ENCODE peak calls at places on chromosome 12, in six cellular contexts. One of them, this sample, is unnamed.

GRCh38 chr12:68617160-68617926 is 6.6 kb downstream of the RAP1B start:
- DNase-seq in HL-60: no peak
- DNase-seq in SK-N-SH: no peak
- DNase-seq in sigmoid colon: no peak
- DNase-seq in upper lobe of left lung: no peak
- DNase-seq in HCT116: no peak
- DNase-seq in this sample: no peak

GRCh38 chr12:65466906-65467305 is 188.4 kb downstream of the MSRB3 start:
- DNase-seq in upper lobe of left lung: no peak
- DNase-seq in HL-60: no peak
- DNase-seq in HCT116: no peak
- DNase-seq in SK-N-SH: no peak
- DNase-seq in sigmoid colon: no peak
- DNase-seq in this sample: no peak

GRCh38 chr12:27220057-27220987 is 23.8 kb upstream of the STK38L start:
- DNase-seq in HL-60: no peak
- DNase-seq in upper lobe of left lung: no peak
- DNase-seq in HCT116: no peak
- DNase-seq in sigmoid colon: no peak
- DNase-seq in SK-N-SH: no peak
- DNase-seq in this sample: no peak

GRCh38 chr12:104684884-104685283 is 228.1 kb downstream of the CHST11 start:
- DNase-seq in HCT116: no peak
- DNase-seq in sigmoid colon: no peak
- DNase-seq in upper lobe of left lung: no peak
- DNase-seq in SK-N-SH: no peak
- DNase-seq in HL-60: no peak
- DNase-seq in this sample: no peak

GRCh38 chr12:82099216-82099615 is 259.0 kb downstream of the CCDC59 start:
- DNase-seq in SK-N-SH: no peak
- DNase-seq in sigmoid colon: no peak
- DNase-seq in upper lobe of left lung: no peak
- DNase-seq in HL-60: no peak
- DNase-seq in HCT116: no peak
- DNase-seq in this sample: no peak

GRCh38 chr12:795305-795704 is 42.9 kb downstream of the WNK1 start:
- DNase-seq in HCT116: no peak
- DNase-seq in upper lobe of left lung: no peak
- DNase-seq in SK-N-SH: no peak
- DNase-seq in HL-60: no peak
- DNase-seq in sigmoid colon: no peak
- DNase-seq in this sample: no peak

GRCh38 chr12:109760031-109760929 is 46.7 kb downstream of the FAM222A start:
- DNase-seq in HL-60: peak; percentile 39
- DNase-seq in HCT116: no peak
- DNase-seq in upper lobe of left lung: peak; percentile 90
- DNase-seq in SK-N-SH: peak; percentile 22
- DNase-seq in sigmoid colon: peak; percentile 70
- DNase-seq in this sample: peak; percentile 61

GRCh38 chr12:107775093-107775721 is 703 bp downstream of the ASCL4 start:
- DNase-seq in sigmoid colon: no peak
- DNase-seq in HL-60: no peak
- DNase-seq in upper lobe of left lung: no peak
- DNase-seq in SK-N-SH: peak; percentile 85
- DNase-seq in HCT116: no peak
- DNase-seq in this sample: no peak

GRCh38 chr12:24198936-24199644 is 249.6 kb upstream of the SOX5 start:
- DNase-seq in HCT116: no peak
- DNase-seq in SK-N-SH: no peak
- DNase-seq in upper lobe of left lung: no peak
- DNase-seq in sigmoid colon: no peak
- DNase-seq in HL-60: no peak
- DNase-seq in this sample: no peak

GRCh38 chr12:110763578-110763977 is 20.9 kb upstream of the PPP1CC start:
- DNase-seq in HL-60: no peak
- DNase-seq in upper lobe of left lung: no peak
- DNase-seq in sigmoid colon: no peak
- DNase-seq in HCT116: no peak
- DNase-seq in SK-N-SH: no peak
- DNase-seq in this sample: no peak

GRCh38 chr12:120851444-120851843 is 52.7 kb downstream of the SPPL3 start:
- DNase-seq in upper lobe of left lung: no peak
- DNase-seq in SK-N-SH: no peak
- DNase-seq in HCT116: no peak
- DNase-seq in HL-60: no peak
- DNase-seq in sigmoid colon: no peak
- DNase-seq in this sample: no peak

GRCh38 chr12:48985475-48985897 is 7.4 kb downstream of the WNT1 start:
- DNase-seq in HCT116: no peak
- DNase-seq in SK-N-SH: no peak
- DNase-seq in sigmoid colon: no peak
- DNase-seq in upper lobe of left lung: no peak
- DNase-seq in HL-60: no peak
- DNase-seq in this sample: no peak
- H3K27me3 ChIP-seq in HCT116: peaks cover 8% of the 10 kb centered on the region
- H3K27me3 ChIP-seq in SK-N-SH: peaks cover 58% of the 10 kb centered on the region
- H3K27me3 ChIP-seq in sigmoid colon: peaks cover 89% of the 10 kb centered on the region
- H3K27me3 ChIP-seq in upper lobe of left lung: peaks cover 6% of the 10 kb centered on the region
- H3K27me3 ChIP-seq in HL-60: peaks cover 45% of the 10 kb centered on the region
- H3K27me3 ChIP-seq in this sample: peaks cover 68% of the 10 kb centered on the region

GRCh38 chr12:45309826-45310626 is 94.1 kb downstream of the ANO6 start:
- DNase-seq in HCT116: no peak
- DNase-seq in upper lobe of left lung: no peak
- DNase-seq in HL-60: no peak
- DNase-seq in SK-N-SH: no peak
- DNase-seq in sigmoid colon: no peak
- DNase-seq in this sample: no peak
- H3K27ac ChIP-seq in HCT116: no peak overlapping the region
- H3K27ac ChIP-seq in upper lobe of left lung: peak overlapping the region; percentile 3
- H3K27ac ChIP-seq in HL-60: no peak overlapping the region
- H3K27ac ChIP-seq in SK-N-SH: peak overlapping the region; percentile 88
- H3K27ac ChIP-seq in sigmoid colon: peak overlapping the region; percentile 47
- H3K27ac ChIP-seq in this sample: peak overlapping the region; percentile 71

DNA sequence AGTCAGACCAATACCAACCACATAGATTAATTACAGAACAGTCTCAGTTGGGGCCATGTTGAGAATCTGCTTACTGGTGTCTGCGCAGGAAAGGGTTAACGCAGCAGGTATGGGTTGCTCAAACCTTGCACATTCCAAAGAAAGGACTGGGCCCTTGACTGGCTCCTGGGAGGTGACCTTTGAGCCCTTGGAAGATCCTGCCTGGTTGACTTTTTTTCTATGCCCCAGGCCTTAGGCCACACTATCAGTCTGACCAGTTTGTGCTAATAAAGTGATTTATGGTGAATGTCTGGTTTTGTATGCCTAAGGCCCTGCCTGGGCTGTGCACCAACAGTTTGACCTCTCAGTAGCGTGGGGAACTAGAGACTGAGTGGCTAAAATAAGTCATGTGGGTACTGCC is 61.4 kb upstream of the SCN8A start:
- DNase-seq in HL-60: no peak
- DNase-seq in upper lobe of left lung: no peak
- DNase-seq in HCT116: no peak
- DNase-seq in sigmoid colon: no peak
- DNase-seq in SK-N-SH: no peak
- DNase-seq in this sample: no peak
- TF ChIP-seq POLR2AphosphoS5 in HL-60: no peak
- TF ChIP-seq POLR2AphosphoS5 in upper lobe of left lung: no peak
- TF ChIP-seq POLR2AphosphoS5 in HCT116: no peak
- TF ChIP-seq POLR2AphosphoS5 in sigmoid colon: no peak
- TF ChIP-seq POLR2AphosphoS5 in SK-N-SH: no peak
- TF ChIP-seq POLR2AphosphoS5 in this sample: no peak

GRCh38 chr12:49089831-49090773 is 4.5 kb downstream of the DHH start:
- DNase-seq in HL-60: peak; percentile 42
- DNase-seq in sigmoid colon: no peak
- DNase-seq in HCT116: no peak
- DNase-seq in upper lobe of left lung: no peak
- DNase-seq in SK-N-SH: peak; percentile 76
- DNase-seq in this sample: no peak

GRCh38 chr12:49092816-49093406 is 1.7 kb downstream of the DHH start:
- DNase-seq in sigmoid colon: no peak
- DNase-seq in upper lobe of left lung: no peak
- DNase-seq in HL-60: no peak
- DNase-seq in HCT116: no peak
- DNase-seq in SK-N-SH: no peak
- DNase-seq in this sample: no peak

GRCh38 chr12:49092086-49092815 is 2.4 kb downstream of the DHH start:
- DNase-seq in sigmoid colon: no peak
- DNase-seq in upper lobe of left lung: no peak
- DNase-seq in HCT116: no peak
- DNase-seq in HL-60: peak; percentile 64
- DNase-seq in SK-N-SH: peak; percentile 77
- DNase-seq in this sample: no peak

GRCh38 chr12:49091836-49092085 is 2.8 kb downstream of the DHH start:
- DNase-seq in SK-N-SH: no peak
- DNase-seq in HL-60: no peak
- DNase-seq in sigmoid colon: no peak
- DNase-seq in HCT116: no peak
- DNase-seq in upper lobe of left lung: no peak
- DNase-seq in this sample: no peak

GRCh38 chr12:49091056-49091835 is 3.4 kb downstream of the DHH start:
- DNase-seq in HL-60: no peak
- DNase-seq in SK-N-SH: no peak
- DNase-seq in upper lobe of left lung: no peak
- DNase-seq in HCT116: no peak
- DNase-seq in sigmoid colon: no peak
- DNase-seq in this sample: no peak
- H3K27me3 ChIP-seq in HL-60: peaks cover 50% of the 10 kb centered on the region
- H3K27me3 ChIP-seq in SK-N-SH: peaks cover 12% of the 10 kb centered on the region
- H3K27me3 ChIP-seq in upper lobe of left lung: peaks cover 15% of the 10 kb centered on the region
- H3K27me3 ChIP-seq in HCT116: no peaks in the 10 kb centered on the region
- H3K27me3 ChIP-seq in sigmoid colon: peaks cover 68% of the 10 kb centered on the region
- H3K27me3 ChIP-seq in this sample: peaks cover 66% of the 10 kb centered on the region

DNA sequence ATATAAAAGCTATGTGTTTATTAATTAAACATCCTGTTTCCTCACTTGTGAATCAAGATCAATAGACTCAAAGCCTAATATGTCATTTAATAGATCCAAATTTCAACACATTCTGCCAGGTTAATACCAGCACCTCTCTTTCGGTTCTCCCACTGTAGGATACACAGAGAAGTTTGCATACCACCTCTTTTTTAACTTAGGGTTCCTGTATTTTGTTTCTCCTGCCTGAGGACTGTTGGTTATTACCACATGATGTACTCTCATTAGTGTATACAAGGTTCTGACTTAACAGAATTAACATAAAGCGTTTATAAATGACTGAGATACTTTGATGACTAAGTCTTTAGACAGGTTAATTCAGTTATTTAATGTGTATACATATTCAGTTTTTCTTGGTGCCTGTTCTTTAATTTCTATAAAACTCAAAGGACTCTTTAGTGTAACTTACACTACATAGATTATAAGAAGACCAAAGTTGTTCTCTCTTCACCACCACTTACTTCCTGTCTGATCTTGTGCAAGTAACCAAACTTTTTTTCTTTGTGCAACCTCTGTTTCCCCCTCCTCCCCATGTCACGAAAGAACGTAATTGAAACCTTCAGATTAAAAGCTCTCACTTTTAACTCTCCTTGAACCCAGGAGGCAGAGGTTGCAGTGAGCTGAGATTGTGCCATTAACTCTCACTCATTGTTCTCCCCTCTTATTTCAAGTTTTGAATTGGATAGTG is 89.8 kb upstream of the DNM1L start:
- DNase-seq in SK-N-SH: no peak
- DNase-seq in HCT116: no peak
- DNase-seq in sigmoid colon: no peak
- DNase-seq in upper lobe of left lung: no peak
- DNase-seq in HL-60: peak; percentile 86
- DNase-seq in this sample: no peak
- H3K27ac ChIP-seq in SK-N-SH: no peak overlapping the region
- H3K27ac ChIP-seq in HCT116: no peak overlapping the region
- H3K27ac ChIP-seq in sigmoid colon: no peak overlapping the region
- H3K27ac ChIP-seq in upper lobe of left lung: peak overlapping the region; percentile 40
- H3K27ac ChIP-seq in HL-60: peak overlapping the region; percentile 94
- H3K27ac ChIP-seq in this sample: no peak overlapping the region

GRCh38 chr12:93127582-93128331 is 198.7 kb upstream of the EEA1 start:
- DNase-seq in SK-N-SH: no peak
- DNase-seq in upper lobe of left lung: peak; percentile 87
- DNase-seq in HL-60: peak; percentile 94
- DNase-seq in sigmoid colon: peak; percentile 91
- DNase-seq in HCT116: no peak
- DNase-seq in this sample: no peak
- TF ChIP-seq POLR2AphosphoS5 in SK-N-SH: no peak
- TF ChIP-seq POLR2AphosphoS5 in upper lobe of left lung: peak; percentile 86
- TF ChIP-seq POLR2AphosphoS5 in HL-60: peak; percentile 31
- TF ChIP-seq POLR2AphosphoS5 in sigmoid colon: peak; percentile 61
- TF ChIP-seq POLR2AphosphoS5 in HCT116: no peak
- TF ChIP-seq POLR2AphosphoS5 in this sample: no peak

GRCh38 chr12:129903092-129903945 is 506 bp downstream of the TMEM132D start:
- DNase-seq in SK-N-SH: peak; percentile 21
- DNase-seq in HCT116: no peak
- DNase-seq in upper lobe of left lung: no peak
- DNase-seq in sigmoid colon: no peak
- DNase-seq in HL-60: no peak
- DNase-seq in this sample: no peak
- H3K27me3 ChIP-seq in SK-N-SH: no peaks in the 10 kb centered on the region
- H3K27me3 ChIP-seq in HCT116: no peaks in the 10 kb centered on the region
- H3K27me3 ChIP-seq in upper lobe of left lung: no peaks in the 10 kb centered on the region
- H3K27me3 ChIP-seq in sigmoid colon: peaks cover 32% of the 10 kb centered on the region
- H3K27me3 ChIP-seq in HL-60: peaks cover 19% of the 10 kb centered on the region
- H3K27me3 ChIP-seq in this sample: peaks cover 56% of the 10 kb centered on the region

This sample was measured in suprapubic skin.